ENCODE peak calls at places on chromosome 22, in eight cellular contexts. N is A549, Y is GM12878, O is K562, L is HCT116, S is endothelial cell of umbilical vein, G is HepG2, Z is H1. U is an unnamed sample.
A peak's percentile ranks its signal among the peaks of the same experiment; 100 is the strongest.

GRCh38 chr22:37923927-37924326 is 17.8 kb downstream of the MICALL1 start:
- DNase-seq in Y (no peak), L (no peak), O (no peak), N (no peak), S (no peak), G (no peak), Z (no peak), U (no peak)

GRCh38 chr22:33687464-33687863 is 232.8 kb downstream of the LARGE1 start:
- DNase-seq in Y (no peak), S (no peak), O (no peak), G (no peak), Z (no peak), L (no peak), N (no peak), U (no peak)

GRCh38 chr22:41598081-41598480 is 8.4 kb upstream of the PMM1 start:
- DNase-seq in L (no peak), G (no peak), S (peak; percentile 67), N (no peak), O (peak; percentile 55), Z (no peak), Y (no peak), U (no peak)

GRCh38 chr22:48900626-48901025 is 927.0 kb downstream of the BRD1 start:
- DNase-seq in Z (no peak), L (no peak), G (no peak), Y (no peak), N (no peak), S (no peak), O (no peak), U (no peak)

GRCh38 chr22:50063589-50064393 is 5.7 kb upstream of the TTLL8 start:
- DNase-seq in S (no peak), G (no peak), Z (no peak), L (no peak), N (no peak), O (no peak), Y (no peak), U (no peak)

GRCh38 chr22:35430897-35431322 is 31.0 kb downstream of the MCM5 start:
- DNase-seq in G (peak; percentile 55), Z (peak; percentile 98), S (peak; percentile 90), L (peak; percentile 32), N (peak; percentile 82), Y (no peak), O (peak; percentile 66), U (peak; percentile 60)

GRCh38 chr22:45218974-45219373 is 21.7 kb downstream of the KIAA0930 start:
- DNase-seq in O (no peak), L (no peak), Z (no peak), S (peak; percentile 14), G (no peak), Y (peak; percentile 20), N (no peak), U (peak; percentile 36)

GRCh38 chr22:40025856-40026255 is 31.1 kb downstream of the FAM83F start:
- DNase-seq in G (no peak), S (no peak), O (no peak), L (no peak), Y (no peak), N (no peak), Z (no peak), U (no peak)

GRCh38 chr22:33520904-33521780 is 399.1 kb downstream of the LARGE1 start:
- DNase-seq in S (no peak), Y (no peak), Z (no peak), O (no peak), N (no peak), L (no peak), G (no peak), U (no peak)

GRCh38 chr22:40348025-40348658 is 1.8 kb downstream of the ADSL start:
- DNase-seq in Y (no peak), G (peak; percentile 38), N (peak; percentile 57), L (peak; percentile 40), S (peak; percentile 65), Z (no peak), O (peak; percentile 70), U (peak; percentile 70)

GRCh38 chr22:27667121-27667843 is 134.3 kb downstream of the MN1 start:
- DNase-seq in G (no peak), O (no peak), N (no peak), L (no peak), Y (no peak), S (no peak), Z (no peak), U (peak; percentile 19)

GRCh38 chr22:46072030-46072881 is 78.1 kb upstream of the PPARA start:
- DNase-seq in G (no peak), Z (peak; percentile 68), O (no peak), N (no peak), Y (no peak), S (peak; percentile 55), L (no peak), U (peak; percentile 74)

GRCh38 chr22:49271369-49271727 is 556.3 kb downstream of the BRD1 start:
- DNase-seq in Z (no peak), N (no peak), G (no peak), O (no peak), S (no peak), L (no peak), Y (no peak), U (no peak)

GRCh38 chr22:32541481-32541880 is 66.9 kb downstream of the FBXO7 start:
- DNase-seq in N (no peak), G (no peak), Y (no peak), L (no peak), Z (no peak), O (no peak), S (no peak), U (no peak)

GRCh38 chr22:45903355-45904149 is 73.4 kb downstream of the WNT7B start:
- DNase-seq in L (no peak), O (no peak), Z (no peak), Y (no peak), S (peak; percentile 18), N (no peak), G (no peak), U (peak; percentile 70)

GRCh38 chr22:50683994-50684371 is 11.4 kb downstream of the SHANK3 start:
- DNase-seq in Y (no peak), O (no peak), G (no peak), L (no peak), S (no peak), N (no peak), Z (no peak), U (no peak)

GRCh38 chr22:23911318-23911980 is 17.3 kb downstream of the MIF start:
- DNase-seq in N (no peak), G (no peak), S (no peak), O (no peak), L (no peak), Y (no peak), Z (no peak), U (no peak)

GRCh38 chr22:23910496-23911190 is 16.5 kb downstream of the MIF start:
- DNase-seq in O (no peak), Z (no peak), Y (no peak), L (no peak), S (no peak), G (no peak), N (no peak), U (no peak)

GRCh38 chr22:23906641-23907040 is 12.5 kb downstream of the MIF start:
- DNase-seq in G (no peak), Y (no peak), S (no peak), N (no peak), L (no peak), O (no peak), Z (no peak), U (no peak)

GRCh38 chr22:23908561-23909205 is 14.5 kb downstream of the MIF start:
- DNase-seq in Z (no peak), N (no peak), O (no peak), S (no peak), Y (no peak), L (no peak), G (no peak), U (no peak)

GRCh38 chr22:23909258-23909898 is 15.2 kb downstream of the MIF start:
- DNase-seq in Y (no peak), L (no peak), O (no peak), S (no peak), Z (no peak), G (no peak), N (no peak), U (no peak)
- TF ChIP-seq POLR2A in Y (no peak), L (no peak), O (no peak), S (no peak), Z (no peak), G (no peak), N (no peak), U (no peak)

GRCh38 chr22:19990188-19990587 is 26.4 kb downstream of the ARVCF start:
- DNase-seq in G (no peak), L (no peak), Y (no peak), S (no peak), Z (no peak), N (no peak), O (peak; percentile 25), U (no peak)

GRCh38 chr22:19987394-19988306 is 29.0 kb downstream of the ARVCF start:
- DNase-seq in O (peak; percentile 59), G (no peak), N (no peak), Y (no peak), S (no peak), L (no peak), Z (no peak), U (no peak)

GRCh38 chr22:19988331-19988808 is 28.3 kb downstream of the ARVCF start:
- DNase-seq in O (no peak), Y (no peak), L (no peak), S (no peak), N (no peak), G (no peak), Z (no peak), U (no peak)

GRCh38 chr22:19989725-19990067 is 26.9 kb downstream of the ARVCF start:
- DNase-seq in S (no peak), N (no peak), Z (no peak), G (no peak), L (no peak), O (no peak), Y (no peak), U (no peak)

GRCh38 chr22:19988965-19989724 is 27.5 kb downstream of the ARVCF start:
- DNase-seq in S (no peak), Z (no peak), O (peak; percentile 77), G (no peak), Y (no peak), L (no peak), N (no peak), U (no peak)
- TF ChIP-seq MAX in S (no peak), Z (no peak), O (no peak), G (no peak), Y (no peak), L (no peak), N (no peak), U (no peak)

DNA sequence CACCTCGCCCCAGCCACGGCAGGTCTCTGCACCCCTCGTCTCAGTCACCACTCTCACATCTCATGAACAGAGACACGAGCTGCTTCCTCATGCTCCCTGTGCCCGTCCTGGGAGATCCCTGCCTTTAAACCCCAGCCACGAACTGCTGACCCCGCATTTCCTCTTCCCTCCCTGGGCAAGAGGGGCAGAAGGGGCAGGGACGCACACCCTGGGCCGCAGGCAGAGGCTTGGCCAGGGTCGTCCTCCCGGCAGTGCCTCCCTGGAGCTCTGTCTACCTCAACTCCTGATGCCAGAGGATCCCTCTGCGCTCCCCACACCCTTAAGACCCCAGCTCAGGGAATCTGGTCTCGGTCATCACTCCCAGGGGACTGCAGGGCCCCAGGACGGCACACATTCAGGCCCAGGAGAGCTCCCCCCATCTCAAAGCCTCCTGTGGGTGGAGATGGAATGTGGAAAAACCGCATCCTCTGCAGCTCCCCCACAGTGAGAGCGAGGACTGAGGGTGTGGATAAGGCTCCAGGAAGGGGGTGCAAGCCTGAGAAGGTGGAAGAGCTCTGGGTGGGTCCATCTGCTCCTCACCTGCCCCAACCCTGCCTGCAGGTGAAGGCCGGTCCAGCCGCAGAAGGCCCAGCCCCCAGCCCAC is 1.2 kb downstream of the BID start:
- DNase-seq in G (no peak), Z (no peak), Y (no peak), S (no peak), L (no peak), O (peak; percentile 77), N (no peak), U (peak; percentile 51)
- H3K4me3 ChIP-seq in G (peak overlapping the region; percentile 83), Z (peak overlapping the region; percentile 57), Y (peak overlapping the region; percentile 83), S (peak overlapping the region; percentile 59), L (peak overlapping the region; percentile 86), O (peak overlapping the region; percentile 76), N (peak overlapping the region; percentile 98), U (peak overlapping the region; percentile 76)

GRCh38 chr22:43128928-43129424 is 14.2 kb downstream of the MCAT start:
- DNase-seq in O (peak; percentile 58), N (no peak), S (no peak), L (no peak), Y (no peak), Z (peak; percentile 57), G (no peak), U (peak; percentile 66)
- TF ChIP-seq POLR2A in O (no peak), N (no peak), S (no peak), L (no peak), Y (no peak), Z (no peak), G (no peak), U (no peak)

U was measured in NB4.